ENCODE peak calls at places on chromosomes 5 and 9, in four cellular contexts. I is DND-41, T is cardiac muscle cell, G is IMR-90. L is an unnamed sample.

GRCh38 chr5:176157656-176158055 is 80.6 kb upstream of the SIMC1 start:
- DNase-seq in I (no peak), T (no peak), G (peak), L (no peak)

GRCh38 chr5:54990751-54991349 is 5.5 kb upstream of the ESM1 start:
- DNase-seq in I (no peak), T (no peak), G (peak), L (no peak)

GRCh38 chr9:128216781-128217553 is 13.8 kb downstream of the DNM1 start:
- DNase-seq in I (no peak), T (no peak), G (no peak), L (no peak)

GRCh38 chr9:133429216-133429613 is 7.0 kb downstream of the ADAMTS13 start:
- DNase-seq in I (no peak), T (no peak), G (no peak), L (no peak)

GRCh38 chr5:26003966-26004365 is 1034.4 kb downstream of the CDH9 start:
- DNase-seq in I (no peak), T (no peak), G (no peak), L (no peak)

GRCh38 chr9:14313951-14314423 is at the start of gene NFIB:
- DNase-seq in I (no peak), T (peak), G (peak), L (no peak)

GRCh38 chr5:142959683-142960308 is 189.6 kb downstream of the ARHGAP26 start:
- DNase-seq in I (no peak), T (no peak), G (peak), L (no peak)

GRCh38 chr9:116234091-116234490 is 80.5 kb downstream of the PAPPA start:
- DNase-seq in I (no peak), T (no peak), G (peak), L (no peak)

GRCh38 chr9:81559197-81559596 is 130.2 kb downstream of the TLE1 start:
- DNase-seq in I (no peak), T (no peak), G (no peak), L (no peak)

GRCh38 chr5:125316386-125316785 is 569.9 kb upstream of the ZNF608 start:
- DNase-seq in I (no peak), T (no peak), G (no peak), L (no peak)

GRCh38 chr5:151023047-151023615 is 2.7 kb downstream of the GPX3 start:
- DNase-seq in I (no peak), T (no peak), G (peak), L (no peak)

GRCh38 chr5:173395257-173395932 is 67.2 kb upstream of the STC2 start:
- DNase-seq in I (no peak), T (peak), G (peak), L (no peak)

GRCh38 chr9:129335456-129336129 is 157.5 kb upstream of the IER5L start:
- DNase-seq in I (no peak), T (no peak), G (no peak), L (no peak)

GRCh38 chr9:129332581-129332980 is 154.5 kb upstream of the IER5L start:
- DNase-seq in I (no peak), T (no peak), G (no peak), L (no peak)

GRCh38 chr9:129334744-129335080 is 156.7 kb upstream of the IER5L start:
- DNase-seq in I (no peak), T (no peak), G (no peak), L (no peak)

GRCh38 chr9:129333613-129333960 is 155.5 kb upstream of the IER5L start:
- DNase-seq in I (no peak), T (no peak), G (no peak), L (no peak)

DNA sequence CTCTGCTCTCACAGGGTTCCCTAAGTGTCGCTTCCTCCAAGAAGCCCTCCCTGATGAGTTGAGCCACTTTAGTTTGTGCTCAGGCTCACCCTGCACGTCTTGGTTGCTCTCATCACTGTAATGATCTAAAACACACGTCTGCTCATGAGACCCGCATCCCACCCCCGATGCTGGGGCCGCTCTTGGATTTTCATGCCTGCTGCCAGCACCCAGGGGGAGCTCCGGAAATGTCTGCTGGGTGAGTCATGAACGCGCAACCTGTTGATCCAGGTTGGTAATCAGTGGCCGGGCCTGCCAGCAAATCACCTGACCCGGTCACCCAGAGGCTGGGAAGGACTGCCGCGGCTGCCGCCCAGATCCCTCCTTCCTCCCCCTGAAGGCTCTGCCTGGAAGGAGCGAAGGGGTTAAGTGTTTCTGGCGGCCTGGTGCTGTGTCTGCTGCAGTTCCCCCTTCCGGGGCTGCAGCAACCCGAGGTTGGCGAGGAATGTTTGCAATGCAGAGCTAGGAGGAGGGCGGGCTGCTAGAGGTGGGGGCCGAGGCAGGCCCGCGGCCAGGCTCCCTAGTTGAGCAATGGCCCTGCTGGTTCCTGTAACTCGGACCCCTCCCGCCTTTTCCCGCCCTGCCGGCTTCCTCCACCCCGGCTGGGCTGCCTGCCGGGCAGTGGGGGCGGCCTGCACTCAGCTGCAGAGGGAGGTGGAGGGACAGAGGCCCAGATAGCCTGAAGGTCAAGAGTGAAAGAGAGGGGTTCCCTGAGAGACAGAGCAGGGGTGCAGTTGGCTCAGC is 156.1 kb upstream of the IER5L start:
- DNase-seq in I (no peak), T (peak), G (peak), L (peak)
- H3K4me3 ChIP-seq in I (no peak), T (no peak), G (no peak), L (peak)

GRCh38 chr5:12023614-12024241 is 119.5 kb upstream of the CTNND2 start:
- DNase-seq in I (no peak), T (peak), G (peak), L (no peak)
- TF ChIP-seq CTCF in I (peak), T (peak), G (peak), L (peak)

DNA sequence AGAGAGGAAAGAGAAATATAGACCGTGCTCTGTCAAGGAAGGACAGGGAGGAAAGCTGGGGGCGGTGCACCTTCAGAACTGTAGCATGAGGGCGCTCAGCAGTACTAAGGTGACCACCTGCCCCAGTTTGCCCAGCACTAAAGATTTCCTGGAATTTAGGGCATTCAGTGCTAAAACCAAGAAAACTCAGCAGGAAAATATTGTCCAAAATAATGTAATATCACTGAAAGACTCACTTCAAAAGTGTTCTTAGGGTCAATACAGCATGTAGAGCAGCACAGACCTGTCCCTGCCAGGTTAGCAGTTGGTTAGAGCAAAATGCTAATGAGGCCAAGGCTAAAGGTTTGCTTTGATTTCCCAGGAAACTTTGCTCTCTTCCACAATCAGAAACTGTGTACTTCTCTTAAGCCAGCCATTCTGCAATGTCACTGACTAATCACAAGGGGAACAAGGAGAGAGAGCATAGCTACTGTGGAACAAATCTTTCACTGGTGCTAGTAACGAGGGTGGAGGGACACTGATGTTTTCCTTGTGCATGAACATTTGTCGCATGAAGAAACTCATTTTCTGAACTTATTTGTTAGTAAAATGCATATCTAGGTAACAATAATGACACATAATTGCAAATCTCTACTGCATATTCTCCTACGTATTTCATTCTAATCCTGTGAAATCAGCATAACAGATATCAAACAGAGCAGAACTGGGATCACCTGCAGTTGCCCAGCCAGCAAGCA is 53.0 kb upstream of the GRAMD2B start:
- DNase-seq in I (no peak), T (peak), G (peak), L (no peak)
- H3K4me3 ChIP-seq in I (no peak), T (no peak), G (no peak), L (no peak)

GRCh38 chr5:53381-54174 is 38.4 kb upstream of the PLEKHG4B start:
- DNase-seq in I (no peak), T (peak), G (peak), L (no peak)
- TF ChIP-seq CTCF in I (no peak), T (peak), G (no peak), L (no peak)

L was measured in CD8-positive, alpha-beta T cell.